ENCODE peak calls at places on chromosomes 4 and X, in seven cellular contexts. One of them, this sample, is unnamed.

GRCh38 chr4:108433832-108434231 is 186.5 kb upstream of the RPL34 start:
- DNase-seq in HEK293T: no peak
- DNase-seq in aorta: no peak
- DNase-seq in neural crest cell: no peak
- DNase-seq in MV-4-11: no peak
- DNase-seq in HFFc6: peak; percentile 39
- DNase-seq in GM20000: no peak
- DNase-seq in this sample: no peak

GRCh38 chrX:111555559-111555958 is 44.1 kb downstream of the SERTM2 start:
- DNase-seq in HEK293T: no peak
- DNase-seq in aorta: no peak
- DNase-seq in neural crest cell: no peak
- DNase-seq in MV-4-11: no peak
- DNase-seq in HFFc6: no peak
- DNase-seq in GM20000: no peak
- DNase-seq in this sample: no peak

GRCh38 chr4:153159728-153160221 is 44.5 kb upstream of the TRIM2 start:
- DNase-seq in HEK293T: no peak
- DNase-seq in aorta: no peak
- DNase-seq in neural crest cell: no peak
- DNase-seq in MV-4-11: peak; percentile 70
- DNase-seq in HFFc6: peak; percentile 79
- DNase-seq in GM20000: no peak
- DNase-seq in this sample: no peak

GRCh38 chrX:134849390-134849789 is 141.4 kb upstream of the SMIM10 start:
- DNase-seq in HEK293T: no peak
- DNase-seq in aorta: no peak
- DNase-seq in neural crest cell: no peak
- DNase-seq in MV-4-11: no peak
- DNase-seq in HFFc6: peak; percentile 31
- DNase-seq in GM20000: no peak
- DNase-seq in this sample: no peak

GRCh38 chrX:111876646-111877045 is 665 bp downstream of the TRPC5OS start:
- DNase-seq in HEK293T: no peak
- DNase-seq in aorta: no peak
- DNase-seq in neural crest cell: no peak
- DNase-seq in MV-4-11: no peak
- DNase-seq in HFFc6: no peak
- DNase-seq in GM20000: no peak
- DNase-seq in this sample: no peak

GRCh38 chrX:72169008-72169728 is 12.4 kb upstream of the PIN4 start:
- DNase-seq in HEK293T: no peak
- DNase-seq in aorta: no peak
- DNase-seq in neural crest cell: no peak
- DNase-seq in MV-4-11: no peak
- DNase-seq in HFFc6: no peak
- DNase-seq in GM20000: no peak
- DNase-seq in this sample: no peak

GRCh38 chr4:156677136-156677535 is 294.5 kb downstream of the PDGFC start:
- DNase-seq in HEK293T: peak; percentile 52
- DNase-seq in aorta: no peak
- DNase-seq in neural crest cell: no peak
- DNase-seq in MV-4-11: no peak
- DNase-seq in HFFc6: no peak
- DNase-seq in GM20000: peak; percentile 4
- DNase-seq in this sample: no peak

GRCh38 chr4:185587444-185588161 is 52.3 kb upstream of the PDLIM3 start:
- DNase-seq in HEK293T: no peak
- DNase-seq in aorta: no peak
- DNase-seq in neural crest cell: peak; percentile 14
- DNase-seq in MV-4-11: no peak
- DNase-seq in HFFc6: no peak
- DNase-seq in GM20000: peak; percentile 84
- DNase-seq in this sample: no peak

GRCh38 chrX:149504226-149504914 is 736 bp downstream of the IDS start:
- DNase-seq in HEK293T: peak; percentile 63
- DNase-seq in aorta: peak; percentile 67
- DNase-seq in neural crest cell: no peak
- DNase-seq in MV-4-11: no peak
- DNase-seq in HFFc6: no peak
- DNase-seq in GM20000: peak; percentile 59
- DNase-seq in this sample: peak; percentile 59

GRCh38 chr4:55730143-55730931 is 89.3 kb upstream of the EXOC1L start:
- DNase-seq in HEK293T: no peak
- DNase-seq in aorta: no peak
- DNase-seq in neural crest cell: no peak
- DNase-seq in MV-4-11: no peak
- DNase-seq in HFFc6: no peak
- DNase-seq in GM20000: no peak
- DNase-seq in this sample: no peak

GRCh38 chr4:184097240-184097619 is 120.4 kb downstream of the ENPP6 start:
- DNase-seq in HEK293T: no peak
- DNase-seq in aorta: peak; percentile 81
- DNase-seq in neural crest cell: no peak
- DNase-seq in MV-4-11: peak; percentile 54
- DNase-seq in HFFc6: no peak
- DNase-seq in GM20000: peak; percentile 28
- DNase-seq in this sample: no peak

GRCh38 chr4:84582988-84583870 is at the start of gene CDS1:
- DNase-seq in HEK293T: peak; percentile 32
- DNase-seq in aorta: peak; percentile 47
- DNase-seq in neural crest cell: peak; percentile 16
- DNase-seq in MV-4-11: no peak
- DNase-seq in HFFc6: no peak
- DNase-seq in GM20000: peak; percentile 18
- DNase-seq in this sample: peak; percentile 64

GRCh38 chrX:100264200-100264599 is 145.9 kb downstream of the PCDH19 start:
- DNase-seq in HEK293T: no peak
- DNase-seq in aorta: no peak
- DNase-seq in neural crest cell: no peak
- DNase-seq in MV-4-11: no peak
- DNase-seq in HFFc6: no peak
- DNase-seq in GM20000: peak; percentile 4
- DNase-seq in this sample: no peak

GRCh38 chrX:150587585-150588503 is 19.4 kb downstream of the MTM1 start:
- DNase-seq in HEK293T: peak; percentile 37
- DNase-seq in aorta: no peak
- DNase-seq in neural crest cell: no peak
- DNase-seq in MV-4-11: no peak
- DNase-seq in HFFc6: no peak
- DNase-seq in GM20000: peak; percentile 7
- DNase-seq in this sample: no peak

GRCh38 chrX:53262918-53263394 is 18.4 kb downstream of the IQSEC2 start:
- DNase-seq in HEK293T: no peak
- DNase-seq in aorta: peak; percentile 53
- DNase-seq in neural crest cell: no peak
- DNase-seq in MV-4-11: peak; percentile 86
- DNase-seq in HFFc6: peak; percentile 63
- DNase-seq in GM20000: no peak
- DNase-seq in this sample: no peak

GRCh38 chrX:103656623-103657022 is 27.8 kb downstream of the TCEAL1 start:
- DNase-seq in HEK293T: no peak
- DNase-seq in aorta: no peak
- DNase-seq in neural crest cell: no peak
- DNase-seq in MV-4-11: no peak
- DNase-seq in HFFc6: peak; percentile 92
- DNase-seq in GM20000: no peak
- DNase-seq in this sample: no peak

GRCh38 chr4:7335363-7336066 is 99.2 kb downstream of the PSAPL1 start:
- DNase-seq in HEK293T: peak; percentile 84
- DNase-seq in aorta: no peak
- DNase-seq in neural crest cell: peak; percentile 79
- DNase-seq in MV-4-11: peak; percentile 46
- DNase-seq in HFFc6: no peak
- DNase-seq in GM20000: peak; percentile 76
- DNase-seq in this sample: no peak

GRCh38 chrX:8845469-8845868 is 44.3 kb upstream of the FAM9A start:
- DNase-seq in HEK293T: no peak
- DNase-seq in aorta: no peak
- DNase-seq in neural crest cell: no peak
- DNase-seq in MV-4-11: no peak
- DNase-seq in HFFc6: no peak
- DNase-seq in GM20000: no peak
- DNase-seq in this sample: no peak

GRCh38 chr4:145808021-145808650 is 128.2 kb downstream of the C4orf51 start:
- DNase-seq in HEK293T: peak; percentile 19
- DNase-seq in aorta: no peak
- DNase-seq in neural crest cell: no peak
- DNase-seq in MV-4-11: peak; percentile 54
- DNase-seq in HFFc6: peak; percentile 95
- DNase-seq in GM20000: peak; percentile 49
- DNase-seq in this sample: no peak

GRCh38 chr4:73853246-73853704 is at the start of gene PF4V1:
- DNase-seq in HEK293T: no peak
- DNase-seq in aorta: peak; percentile 52
- DNase-seq in neural crest cell: no peak
- DNase-seq in MV-4-11: no peak
- DNase-seq in HFFc6: no peak
- DNase-seq in GM20000: no peak
- DNase-seq in this sample: no peak

GRCh38 chr4:12244949-12245348 is 816.3 kb upstream of the HS3ST1 start:
- DNase-seq in HEK293T: no peak
- DNase-seq in aorta: no peak
- DNase-seq in neural crest cell: no peak
- DNase-seq in MV-4-11: no peak
- DNase-seq in HFFc6: no peak
- DNase-seq in GM20000: no peak
- DNase-seq in this sample: no peak

GRCh38 chr4:5463936-5464650 is 244.3 kb downstream of the EVC2 start:
- DNase-seq in HEK293T: no peak
- DNase-seq in aorta: no peak
- DNase-seq in neural crest cell: no peak
- DNase-seq in MV-4-11: no peak
- DNase-seq in HFFc6: no peak
- DNase-seq in GM20000: no peak
- DNase-seq in this sample: no peak

GRCh38 chr4:110032603-110033002 is 119.9 kb downstream of the EGF start:
- DNase-seq in HEK293T: no peak
- DNase-seq in aorta: peak; percentile 56
- DNase-seq in neural crest cell: no peak
- DNase-seq in MV-4-11: peak; percentile 97
- DNase-seq in HFFc6: no peak
- DNase-seq in GM20000: no peak
- DNase-seq in this sample: no peak

GRCh38 chr4:83121246-83121645 is 6.7 kb upstream of the PLAC8 start:
- DNase-seq in HEK293T: no peak
- DNase-seq in aorta: no peak
- DNase-seq in neural crest cell: no peak
- DNase-seq in MV-4-11: no peak
- DNase-seq in HFFc6: no peak
- DNase-seq in GM20000: no peak
- DNase-seq in this sample: no peak

GRCh38 chr4:157128395-157128794 is 52.4 kb downstream of the GLRB start:
- DNase-seq in HEK293T: no peak
- DNase-seq in aorta: no peak
- DNase-seq in neural crest cell: no peak
- DNase-seq in MV-4-11: no peak
- DNase-seq in HFFc6: peak; percentile 43
- DNase-seq in GM20000: no peak
- DNase-seq in this sample: peak; percentile 17

GRCh38 chrX:20623448-20623847 is 356.7 kb upstream of the RPS6KA3 start:
- DNase-seq in HEK293T: no peak
- DNase-seq in aorta: no peak
- DNase-seq in neural crest cell: no peak
- DNase-seq in MV-4-11: no peak
- DNase-seq in HFFc6: no peak
- DNase-seq in GM20000: no peak
- DNase-seq in this sample: no peak

GRCh38 chrX:154534526-154535322 is 11.9 kb downstream of the G6PD start:
- DNase-seq in HEK293T: peak; percentile 93
- DNase-seq in aorta: peak; percentile 93
- DNase-seq in neural crest cell: peak; percentile 85
- DNase-seq in MV-4-11: peak; percentile 82
- DNase-seq in HFFc6: peak; percentile 67
- DNase-seq in GM20000: peak; percentile 87
- DNase-seq in this sample: peak; percentile 57